ENCODE peak calls at places on chromosomes 1 and 21, in five cellular contexts. K is NCI-H1930, D is neuronal stem cell, S is T-helper 2 cell, Q is NCI-H460. V is an unnamed sample.

GRCh38 chr1:25095635-25096200 is 136.6 kb downstream of the SYF2 start:
- DNase-seq in K (no peak), D (no peak), S (peak), Q (no peak), V (peak)

GRCh38 chr1:246742396-246742795 is 18.2 kb downstream of the SCCPDH start:
- DNase-seq in K (no peak), D (no peak), S (no peak), Q (no peak), V (no peak)

GRCh38 chr1:156050376-156050775 is 3.2 kb downstream of the UBQLN4 start:
- DNase-seq in K (no peak), D (no peak), S (no peak), Q (no peak), V (no peak)

GRCh38 chr21:26845066-26845749 is at the start of gene ADAMTS1:
- DNase-seq in K (no peak), D (peak), S (no peak), Q (peak), V (no peak)

GRCh38 chr1:17301767-17302166 is 6.2 kb upstream of the PADI4 start:
- DNase-seq in K (no peak), D (no peak), S (no peak), Q (no peak), V (no peak)

GRCh38 chr1:152112101-152112884 is 3.0 kb downstream of the TCHH start:
- DNase-seq in K (no peak), D (peak), S (no peak), Q (peak), V (no peak)

GRCh38 chr1:181094813-181095212 is 6.3 kb downstream of the IER5 start:
- DNase-seq in K (no peak), D (no peak), S (no peak), Q (no peak), V (no peak)

GRCh38 chr1:3524571-3525203 is 70.2 kb downstream of the ARHGEF16 start:
- DNase-seq in K (no peak), D (no peak), S (no peak), Q (no peak), V (no peak)

GRCh38 chr1:170592591-170593111 is 60.7 kb downstream of the GORAB start:
- DNase-seq in K (no peak), D (no peak), S (no peak), Q (no peak), V (no peak)